ENCODE peak calls at places on chromosomes 6 and 20, in four cellular contexts. J, V, D and A are unnamed samples.
A peak's percentile ranks its signal among the peaks of the same experiment; 100 is the strongest.

GRCh38 chr6:113015249-113015648 is 668.1 kb downstream of the RFPL4B start:
- DNase-seq in J (no peak), D (peak; percentile 88), V (no peak), A (no peak)

GRCh38 chr20:46773680-46774079 is 64.2 kb downstream of the SLC2A10 start:
- DNase-seq in V (no peak), D (no peak), J (no peak), A (no peak)

GRCh38 chr6:90811596-90812226 is 224.8 kb upstream of the MAP3K7 start:
- DNase-seq in D (no peak), J (no peak), V (no peak), A (no peak)

GRCh38 chr20:59185809-59186208 is 22.2 kb downstream of the ZNF831 start:
- DNase-seq in V (no peak), J (no peak), D (no peak), A (no peak)

GRCh38 chr6:155782739-155783459 is 327.3 kb upstream of the NOX3 start:
- DNase-seq in V (no peak), J (no peak), D (peak; percentile 39), A (no peak)

GRCh38 chr20:47315339-47315662 is 41.2 kb downstream of the ZMYND8 start:
- DNase-seq in J (no peak), D (peak; percentile 70), V (no peak), A (no peak)

GRCh38 chr20:47306755-47307370 is 49.6 kb downstream of the ZMYND8 start:
- DNase-seq in V (no peak), J (no peak), D (no peak), A (no peak)

GRCh38 chr20:2624190-2624589 is 28.2 kb upstream of the NOP56 start:
- DNase-seq in D (no peak), V (no peak), J (no peak), A (no peak)

GRCh38 chr6:160260283-160261119 is 1.9 kb upstream of the SLC22A2 start:
- DNase-seq in D (peak; percentile 34), V (no peak), J (peak; percentile 47), A (no peak)

GRCh38 chr6:46011241-46012085 is 4.2 kb downstream of the CLIC5 start:
- DNase-seq in D (no peak), V (peak; percentile 48), J (peak; percentile 49), A (no peak)

GRCh38 chr6:127937747-127938146 is 36.9 kb upstream of the THEMIS start:
- DNase-seq in D (no peak), J (no peak), V (no peak), A (no peak)

GRCh38 chr6:150186129-150186898 is 43.5 kb downstream of the PPP1R14C start:
- DNase-seq in J (no peak), V (no peak), D (no peak), A (no peak)